ENCODE peak calls at places on chromosomes 7 and 10, in four cellular contexts. One of them, this sample, is unnamed.

GRCh38 chr7:148162808-148163207 is 427.8 kb upstream of the C7orf33 start:
- DNase-seq in AG04449: no peak
- DNase-seq in Caco-2: no peak
- DNase-seq in psoas muscle: no peak
- DNase-seq in this sample: no peak

GRCh38 chr7:73770002-73770859 is at the start of gene CLDN3:
- DNase-seq in psoas muscle: peak
- DNase-seq in AG04449: no peak
- DNase-seq in Caco-2: peak
- DNase-seq in this sample: no peak

GRCh38 chr7:50664461-50664922 is 99.3 kb upstream of the DDC start:
- DNase-seq in Caco-2: no peak
- DNase-seq in AG04449: no peak
- DNase-seq in psoas muscle: no peak
- DNase-seq in this sample: no peak

GRCh38 chr7:106371629-106372028 is 86.8 kb upstream of the NAMPT start:
- DNase-seq in psoas muscle: no peak
- DNase-seq in Caco-2: no peak
- DNase-seq in AG04449: no peak
- DNase-seq in this sample: no peak

GRCh38 chr7:142645777-142646176 is 103.5 kb upstream of the PRSS1 start:
- DNase-seq in psoas muscle: no peak
- DNase-seq in AG04449: no peak
- DNase-seq in Caco-2: no peak
- DNase-seq in this sample: no peak

GRCh38 chr7:115208710-115209540 is 287.0 kb downstream of the MDFIC start:
- DNase-seq in psoas muscle: no peak
- DNase-seq in AG04449: no peak
- DNase-seq in Caco-2: no peak
- DNase-seq in this sample: no peak

GRCh38 chr10:125936331-125936730 is 40.0 kb downstream of the FANK1 start:
- DNase-seq in psoas muscle: no peak
- DNase-seq in Caco-2: no peak
- DNase-seq in AG04449: no peak
- DNase-seq in this sample: no peak

GRCh38 chr10:61822781-61823230 is 78.7 kb upstream of the ARID5B start:
- DNase-seq in AG04449: no peak
- DNase-seq in Caco-2: no peak
- DNase-seq in psoas muscle: no peak
- DNase-seq in this sample: no peak

GRCh38 chr10:103021150-103021896 is 103.2 kb downstream of the CNNM2 start:
- DNase-seq in Caco-2: no peak
- DNase-seq in psoas muscle: no peak
- DNase-seq in AG04449: no peak
- DNase-seq in this sample: no peak

GRCh38 chr7:47807126-47807525 is 141.1 kb downstream of the PKD1L1 start:
- DNase-seq in psoas muscle: no peak
- DNase-seq in AG04449: no peak
- DNase-seq in Caco-2: no peak
- DNase-seq in this sample: no peak

GRCh38 chr10:86242761-86243160 is 123.8 kb downstream of the GRID1 start:
- DNase-seq in psoas muscle: no peak
- DNase-seq in Caco-2: no peak
- DNase-seq in AG04449: no peak
- DNase-seq in this sample: no peak

GRCh38 chr10:3886191-3886590 is 101.2 kb upstream of the KLF6 start:
- DNase-seq in psoas muscle: no peak
- DNase-seq in AG04449: no peak
- DNase-seq in Caco-2: peak
- DNase-seq in this sample: no peak

GRCh38 chr7:42409296-42409695 is 172.3 kb upstream of the GLI3 start:
- DNase-seq in psoas muscle: no peak
- DNase-seq in Caco-2: no peak
- DNase-seq in AG04449: no peak
- DNase-seq in this sample: no peak

GRCh38 chr7:140214075-140214684 is 37.4 kb upstream of the KDM7A start:
- DNase-seq in AG04449: no peak
- DNase-seq in Caco-2: no peak
- DNase-seq in psoas muscle: no peak
- DNase-seq in this sample: no peak

GRCh38 chr10:101986277-101986971 is 69.5 kb downstream of the ARMH3 start:
- DNase-seq in Caco-2: no peak
- DNase-seq in psoas muscle: no peak
- DNase-seq in AG04449: no peak
- DNase-seq in this sample: no peak

GRCh38 chr7:148699772-148700629 is 1.3 kb downstream of the CUL1 start:
- DNase-seq in Caco-2: no peak
- DNase-seq in AG04449: no peak
- DNase-seq in psoas muscle: no peak
- DNase-seq in this sample: no peak

GRCh38 chr10:5559642-5560141 is 34.9 kb downstream of the CALML3 start:
- DNase-seq in AG04449: no peak
- DNase-seq in Caco-2: no peak
- DNase-seq in psoas muscle: no peak
- DNase-seq in this sample: no peak

GRCh38 chr10:59954296-59954695 is 47.9 kb upstream of the CCDC6 start:
- DNase-seq in Caco-2: no peak
- DNase-seq in AG04449: peak
- DNase-seq in psoas muscle: no peak
- DNase-seq in this sample: no peak

GRCh38 chr10:124138195-124138882 is 44.9 kb upstream of the CHST15 start:
- DNase-seq in Caco-2: no peak
- DNase-seq in AG04449: no peak
- DNase-seq in psoas muscle: peak
- DNase-seq in this sample: no peak

GRCh38 chr10:34824870-34825269 is 9.8 kb upstream of the PARD3 start:
- DNase-seq in psoas muscle: peak
- DNase-seq in Caco-2: peak
- DNase-seq in AG04449: no peak
- DNase-seq in this sample: no peak
- TF ChIP-seq CTCF in psoas muscle: peak
- TF ChIP-seq CTCF in Caco-2: peak
- TF ChIP-seq CTCF in AG04449: peak
- TF ChIP-seq CTCF in this sample: no peak

GRCh38 chr7:134458341-134458805 is 527 bp downstream of the AKR1B1 start:
- DNase-seq in psoas muscle: peak
- DNase-seq in Caco-2: peak
- DNase-seq in AG04449: no peak
- DNase-seq in this sample: peak
- TF ChIP-seq CTCF in psoas muscle: no peak
- TF ChIP-seq CTCF in Caco-2: no peak
- TF ChIP-seq CTCF in AG04449: peak
- TF ChIP-seq CTCF in this sample: peak

GRCh38 chr7:21261627-21262564 is 166.0 kb upstream of the SP4 start:
- DNase-seq in Caco-2: peak
- DNase-seq in psoas muscle: no peak
- DNase-seq in AG04449: no peak
- DNase-seq in this sample: peak
- TF ChIP-seq CTCF in Caco-2: peak
- TF ChIP-seq CTCF in psoas muscle: peak
- TF ChIP-seq CTCF in AG04449: peak
- TF ChIP-seq CTCF in this sample: peak

DNA sequence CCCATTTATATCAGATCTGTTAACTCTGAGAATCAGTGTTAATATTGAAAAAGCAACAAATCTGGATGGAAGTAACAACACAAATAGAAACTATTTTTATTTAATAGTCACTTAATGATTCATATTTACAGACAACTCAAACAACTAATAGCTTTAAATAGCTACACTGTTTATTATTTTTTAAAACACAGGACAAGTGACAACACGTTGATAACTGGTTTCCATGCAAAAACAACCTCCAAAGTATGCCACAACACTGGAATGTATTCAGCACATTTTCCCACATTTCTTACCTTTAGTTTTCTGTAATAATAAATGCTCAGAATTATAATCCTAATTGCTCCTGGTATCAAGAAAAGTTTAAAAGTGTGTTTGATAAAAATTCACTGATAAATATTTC is 4.0 kb downstream of the SNX13 start:
- DNase-seq in Caco-2: no peak
- DNase-seq in AG04449: no peak
- DNase-seq in psoas muscle: no peak
- DNase-seq in this sample: no peak
- TF ChIP-seq CTCF in Caco-2: no peak
- TF ChIP-seq CTCF in AG04449: no peak
- TF ChIP-seq CTCF in psoas muscle: no peak
- TF ChIP-seq CTCF in this sample: no peak

This sample was measured in natural killer cell.